ENCODE peak calls at places on chromosomes 7 and 10, in six cellular contexts. J, K, S, M, G and Z are unnamed samples.

GRCh38 chr10:127472976-127473375 is 76.1 kb upstream of the NPS start:
- DNase-seq in J (no peak), K (no peak), S (no peak), M (no peak), G (no peak), Z (no peak)

GRCh38 chr10:17439552-17439951 is 14.8 kb downstream of the ST8SIA6 start:
- DNase-seq in J (no peak), K (no peak), S (no peak), M (no peak), G (no peak), Z (no peak)

GRCh38 chr10:15440204-15440711 is 69.2 kb upstream of the FAM171A1 start:
- DNase-seq in J (no peak), K (no peak), S (no peak), M (no peak), G (no peak), Z (no peak)

GRCh38 chr7:128710391-128710930 is 28.7 kb upstream of the CALU start:
- DNase-seq in J (no peak), K (no peak), S (no peak), M (no peak), G (no peak), Z (no peak)

GRCh38 chr10:50394832-50395231 is 143.5 kb upstream of the ASAH2 start:
- DNase-seq in J (no peak), K (no peak), S (no peak), M (no peak), G (no peak), Z (no peak)

GRCh38 chr7:129786825-129787563 is 165.8 kb downstream of the UBE2H start:
- DNase-seq in J (no peak), K (no peak), S (no peak), M (no peak), G (no peak), Z (no peak)

GRCh38 chr7:27992092-27992491 is 188.5 kb downstream of the JAZF1 start:
- DNase-seq in J (peak), K (no peak), S (peak), M (no peak), G (no peak), Z (no peak)

GRCh38 chr10:49367600-49367999 is 28.3 kb downstream of the DRGX start:
- DNase-seq in J (no peak), K (no peak), S (no peak), M (no peak), G (no peak), Z (no peak)

GRCh38 chr7:112798199-112799159 is 8.3 kb upstream of the TMEM168 start:
- DNase-seq in J (no peak), K (no peak), S (no peak), M (no peak), G (no peak), Z (no peak)

GRCh38 chr10:130021373-130021950 is 57.4 kb upstream of the EBF3 start:
- DNase-seq in J (peak), K (no peak), S (peak), M (no peak), G (no peak), Z (peak)

GRCh38 chr7:913736-914520 is 37.6 kb downstream of the GET4 start:
- DNase-seq in J (no peak), K (no peak), S (no peak), M (no peak), G (no peak), Z (no peak)

GRCh38 chr10:90925078-90926029 is 4.5 kb upstream of the ANKRD1 start:
- DNase-seq in J (no peak), K (peak), S (no peak), M (no peak), G (no peak), Z (no peak)

GRCh38 chr10:3635697-3636096 is 149.3 kb downstream of the KLF6 start:
- DNase-seq in J (no peak), K (no peak), S (no peak), M (no peak), G (no peak), Z (no peak)

GRCh38 chr10:27600915-27601314 is 96.8 kb downstream of the RAB18 start:
- DNase-seq in J (no peak), K (no peak), S (no peak), M (no peak), G (no peak), Z (no peak)

GRCh38 chr7:26298432-26299058 is 6.9 kb downstream of the SNX10 start:
- DNase-seq in J (no peak), K (no peak), S (no peak), M (no peak), G (no peak), Z (no peak)

GRCh38 chr7:155727616-155728015 is 83.2 kb downstream of the RBM33 start:
- DNase-seq in J (no peak), K (no peak), S (no peak), M (no peak), G (no peak), Z (no peak)

GRCh38 chr10:88389456-88389855 is 193.7 kb downstream of the RNLS start:
- DNase-seq in J (peak), K (peak), S (peak), M (peak), G (no peak), Z (peak)

GRCh38 chr10:133307776-133308430 is 769 bp downstream of the TUBGCP2 start:
- DNase-seq in J (peak), K (no peak), S (peak), M (peak), G (peak), Z (no peak)

GRCh38 chr10:86723009-86723408 is 33.4 kb upstream of the BMPR1A start:
- DNase-seq in J (no peak), K (no peak), S (no peak), M (no peak), G (no peak), Z (no peak)

GRCh38 chr10:34979938-34980337 is 110.2 kb downstream of the CUL2 start:
- DNase-seq in J (no peak), K (no peak), S (no peak), M (no peak), G (no peak), Z (no peak)

GRCh38 chr10:123570898-123571515 is 95.1 kb upstream of the GPR26 start:
- DNase-seq in J (no peak), K (no peak), S (no peak), M (no peak), G (no peak), Z (no peak)

GRCh38 chr10:123574299-123574698 is 91.9 kb upstream of the GPR26 start:
- DNase-seq in J (no peak), K (no peak), S (no peak), M (no peak), G (no peak), Z (no peak)

GRCh38 chr10:123576706-123577105 is 89.4 kb upstream of the GPR26 start:
- DNase-seq in J (no peak), K (no peak), S (no peak), M (no peak), G (no peak), Z (no peak)

GRCh38 chr10:123571978-123572377 is 94.2 kb upstream of the GPR26 start:
- DNase-seq in J (no peak), K (no peak), S (no peak), M (no peak), G (no peak), Z (no peak)

GRCh38 chr10:123573236-123574147 is 92.7 kb upstream of the GPR26 start:
- DNase-seq in J (no peak), K (peak), S (peak), M (peak), G (peak), Z (no peak)
- H3K4me3 ChIP-seq in J (no peak), K (no peak), S (no peak), M (no peak), G (no peak), Z (no peak)

DNA sequence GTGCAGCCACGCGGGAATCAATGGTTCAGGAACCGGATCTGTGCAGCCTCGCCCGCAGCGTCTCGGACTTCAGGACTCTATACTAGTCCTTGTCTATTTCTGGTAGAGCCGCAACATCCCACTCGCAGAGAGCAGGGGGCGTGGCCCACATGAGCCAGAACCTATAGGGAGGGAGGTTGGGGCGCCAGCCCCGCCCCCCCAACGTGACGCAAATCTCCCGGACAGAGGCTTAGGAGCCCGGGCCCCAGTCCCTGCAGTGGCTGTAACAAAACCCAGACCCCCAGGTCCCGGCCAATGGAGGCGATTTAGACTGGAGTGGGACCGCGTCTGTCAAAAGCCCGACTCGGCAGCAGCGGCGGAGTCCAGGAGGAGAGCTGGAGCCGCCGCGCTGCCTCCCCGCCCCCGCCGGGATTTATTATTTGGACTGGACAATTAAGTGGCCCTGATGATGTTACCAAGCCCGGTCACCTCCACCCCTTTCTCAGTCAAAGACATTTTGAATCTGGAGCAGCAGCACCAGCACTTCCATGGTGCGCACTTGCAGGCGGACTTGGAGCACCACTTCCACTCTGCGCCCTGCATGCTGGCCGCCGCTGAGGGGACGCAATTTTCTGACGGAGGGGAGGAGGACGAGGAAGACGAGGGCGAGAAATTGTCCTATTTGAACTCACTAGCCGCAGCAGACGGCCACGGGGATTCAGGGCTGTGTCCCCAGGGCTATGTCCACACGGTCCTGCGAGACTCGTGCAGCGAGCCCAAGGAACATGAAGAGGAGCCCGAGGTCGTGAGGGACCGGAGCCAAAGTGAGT is at the start of gene NKX2-3:
- DNase-seq in J (no peak), K (no peak), S (peak), M (peak), G (peak), Z (no peak)
- H3K4me3 ChIP-seq in J (no peak), K (no peak), S (no peak), M (no peak), G (no peak), Z (no peak)

DNA sequence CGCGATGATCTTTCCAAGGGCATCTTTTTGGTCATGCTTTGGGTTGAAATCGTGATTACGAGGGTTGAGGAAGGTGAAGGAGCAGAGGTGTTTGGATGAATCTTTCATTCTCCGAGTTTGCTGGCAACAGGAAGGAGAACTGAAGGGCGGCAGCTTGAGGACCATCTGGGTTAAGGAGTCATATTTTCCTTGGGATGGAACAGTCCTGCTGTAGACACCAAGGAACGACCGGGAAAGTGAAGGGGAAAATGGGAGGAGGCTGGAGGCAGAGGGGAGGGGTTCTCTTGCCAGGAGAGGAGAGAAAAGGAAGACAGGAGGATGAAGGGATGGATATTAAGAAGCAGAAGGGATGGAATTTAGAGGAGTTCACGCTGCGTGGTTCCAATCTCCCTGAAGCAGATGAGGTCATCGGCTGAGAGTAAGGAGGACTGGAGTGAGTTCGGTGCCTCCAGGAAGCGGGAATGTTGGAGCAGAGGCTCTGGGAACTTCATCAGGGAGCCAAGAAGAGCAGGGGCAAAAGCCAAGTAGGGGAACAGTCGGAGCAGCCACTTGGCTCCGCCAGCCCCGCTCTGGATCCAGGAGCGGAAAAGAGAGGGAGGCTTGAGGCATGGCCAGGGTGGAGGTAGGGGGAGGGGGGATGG is 116.6 kb upstream of the GALNT17 start:
- DNase-seq in J (no peak), K (no peak), S (no peak), M (no peak), G (no peak), Z (no peak)
- H3K4me3 ChIP-seq in J (no peak), K (no peak), S (peak), M (no peak), G (no peak), Z (no peak)

DNA sequence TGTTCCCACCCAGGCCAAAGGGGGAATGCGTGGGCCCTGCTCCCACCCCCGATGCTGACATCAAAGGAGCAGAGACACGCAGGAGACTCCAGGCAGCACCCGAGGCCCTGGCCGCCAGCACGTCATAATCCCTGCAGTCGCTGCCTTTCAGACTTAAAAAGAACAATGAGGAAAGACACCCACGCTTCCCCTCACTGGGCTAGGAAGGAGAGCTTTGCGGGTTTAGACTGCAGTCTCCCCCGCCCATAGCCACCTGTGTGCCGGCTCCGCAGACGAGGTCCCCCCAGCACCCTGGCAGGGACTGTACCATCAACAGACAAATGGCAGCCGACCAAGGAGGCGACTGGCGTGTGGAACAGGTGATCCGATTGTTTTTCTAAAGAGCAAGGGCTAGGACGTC is 1.3 kb downstream of the GRB10 start:
- DNase-seq in J (no peak), K (no peak), S (no peak), M (no peak), G (no peak), Z (no peak)
- H3K4me3 ChIP-seq in J (no peak), K (no peak), S (peak), M (no peak), G (no peak), Z (no peak)

GRCh38 chr10:96838529-96838928 is 6.4 kb downstream of the LCOR start:
- DNase-seq in J (no peak), K (no peak), S (no peak), M (no peak), G (no peak), Z (no peak)
- H3K4me3 ChIP-seq in J (no peak), K (no peak), S (no peak), M (no peak), G (no peak), Z (no peak)

GRCh38 chr10:111137012-111137411 is 60.2 kb downstream of the ADRA2A start:
- DNase-seq in J (no peak), K (peak), S (no peak), M (peak), G (no peak), Z (no peak)
- H3K4me3 ChIP-seq in J (no peak), K (no peak), S (no peak), M (no peak), G (no peak), Z (no peak)

GRCh38 chr10:44382981-44383748 is 1.7 kb downstream of the CXCL12 start:
- DNase-seq in J (no peak), K (no peak), S (no peak), M (no peak), G (no peak), Z (no peak)
- H3K4me3 ChIP-seq in J (peak), K (peak), S (peak), M (peak), G (peak), Z (peak)